ENCODE peak calls at places on chromosomes 11 and 22, in eight cellular contexts. F is T-helper 2 cell, D is cardiac fibroblast, S is NCI-H1417, B is RKO, X is AG20443, K is NCI-H1436, O is brain microvascular endothelial cell. P is an unnamed sample.

GRCh38 chr11:107741044-107741823 is 29.4 kb upstream of the SLN start:
- DNase-seq in S (peak), X (no peak), K (no peak), D (peak), F (no peak), B (no peak), O (peak), P (no peak)

GRCh38 chr11:94924074-94925031 is 49.0 kb downstream of the CWC15 start:
- DNase-seq in B (no peak), S (no peak), O (no peak), F (no peak), D (no peak), K (no peak), X (no peak), P (no peak)

GRCh38 chr11:57343825-57344224 is 5.7 kb downstream of the P2RX3 start:
- DNase-seq in K (no peak), X (no peak), O (no peak), F (no peak), B (no peak), S (peak), D (no peak), P (no peak)

GRCh38 chr11:61116426-61117214 is 14.3 kb downstream of the CD5 start:
- DNase-seq in K (no peak), O (no peak), F (no peak), S (no peak), D (no peak), X (no peak), B (no peak), P (no peak)

GRCh38 chr11:121415861-121416260 is 36.3 kb upstream of the SORL1 start:
- DNase-seq in F (no peak), S (no peak), K (no peak), B (no peak), O (no peak), X (no peak), D (peak), P (no peak)

GRCh38 chr22:27213766-27214581 is 556.6 kb downstream of the MIAT start:
- DNase-seq in B (no peak), D (peak), O (peak), X (no peak), F (no peak), S (no peak), K (no peak), P (no peak)

GRCh38 chr22:24723111-24723510 is 51.4 kb downstream of the PIWIL3 start:
- DNase-seq in D (no peak), O (no peak), B (no peak), K (no peak), S (no peak), X (no peak), F (no peak), P (no peak)

GRCh38 chr11:3010004-3010403 is 17.9 kb upstream of the NAP1L4 start:
- DNase-seq in B (no peak), K (no peak), O (no peak), S (no peak), F (no peak), D (no peak), X (no peak), P (no peak)

GRCh38 chr11:60914620-60915249 is 777 bp downstream of the TMEM109 start:
- DNase-seq in F (no peak), X (peak), O (no peak), D (peak), S (no peak), B (peak), K (no peak), P (no peak)

GRCh38 chr11:72298931-72299330 is 55.0 kb upstream of the PHOX2A start:
- DNase-seq in S (no peak), D (no peak), X (no peak), K (no peak), F (no peak), B (no peak), O (no peak), P (no peak)

GRCh38 chr11:65432133-65432650 is 9.6 kb downstream of the NEAT1 start:
- DNase-seq in D (peak), O (no peak), K (no peak), B (no peak), X (no peak), S (no peak), F (no peak), P (no peak)

GRCh38 chr11:69447786-69448185 is 33.7 kb upstream of the LINC01488 start:
- DNase-seq in O (no peak), X (no peak), F (no peak), B (no peak), K (no peak), S (no peak), D (no peak), P (no peak)

GRCh38 chr11:26842458-26842841 is 120.6 kb upstream of the SLC5A12 start:
- DNase-seq in F (no peak), O (no peak), K (no peak), X (no peak), B (no peak), D (peak), S (no peak), P (no peak)

GRCh38 chr11:94002226-94002625 is 18.9 kb upstream of the HEPHL1 start:
- DNase-seq in X (no peak), K (no peak), S (no peak), F (no peak), D (no peak), B (no peak), O (peak), P (no peak)

GRCh38 chr22:31425331-31426050 is 26.1 kb downstream of the DRG1 start:
- DNase-seq in F (no peak), S (no peak), O (no peak), X (no peak), K (no peak), D (no peak), B (peak), P (no peak)

GRCh38 chr22:17435375-17435774 is 66.1 kb downstream of the CECR2 start:
- DNase-seq in K (no peak), F (no peak), B (no peak), D (no peak), O (no peak), S (no peak), X (no peak), P (no peak)

GRCh38 chr11:33197915-33198727 is 36.8 kb upstream of the CSTF3 start:
- DNase-seq in K (no peak), D (peak), B (no peak), S (no peak), X (no peak), F (no peak), O (no peak), P (no peak)

GRCh38 chr11:36292311-36292722 is 3.1 kb upstream of the COMMD9 start:
- DNase-seq in O (no peak), S (peak), K (no peak), F (no peak), D (peak), B (peak), X (peak), P (no peak)

GRCh38 chr22:20905415-20906386 is 11.5 kb upstream of the CRKL start:
- DNase-seq in D (no peak), K (no peak), B (peak), F (no peak), S (no peak), X (no peak), O (no peak), P (no peak)

GRCh38 chr11:15143855-15144254 is 29.1 kb downstream of the INSC start:
- DNase-seq in D (no peak), B (no peak), S (no peak), K (no peak), X (no peak), F (no peak), O (no peak), P (no peak)

GRCh38 chr11:61694971-61695706 is 14.9 kb downstream of the DAGLA start:
- DNase-seq in S (peak), B (no peak), F (no peak), O (no peak), K (no peak), X (no peak), D (no peak), P (no peak)

GRCh38 chr11:64094463-64095223 is 58.9 kb downstream of the FLRT1 start:
- DNase-seq in D (peak), O (peak), B (peak), K (no peak), S (peak), X (peak), F (no peak), P (no peak)

GRCh38 chr22:24498826-24499225 is 3.7 kb downstream of the UPB1 start:
- DNase-seq in O (no peak), S (no peak), D (no peak), X (no peak), K (no peak), F (no peak), B (no peak), P (no peak)

GRCh38 chr11:74822187-74822586 is 73.5 kb downstream of the RNF169 start:
- DNase-seq in S (no peak), K (no peak), X (no peak), O (peak), D (peak), F (no peak), B (no peak), P (no peak)

GRCh38 chr22:23216331-23217170 is 36.2 kb downstream of the BCR start:
- DNase-seq in S (no peak), B (no peak), K (no peak), X (no peak), O (no peak), D (no peak), F (peak), P (peak)